ENCODE peak calls at places on chromosomes 11 and 22, in five cellular contexts. V is HCT116, E is stomach, C is upper lobe of left lung, U is breast epithelium. F is an unnamed sample.

GRCh38 chr11:81444306-81444705 is 1289.4 kb downstream of the FAM181B start:
- DNase-seq in V (no peak), E (no peak), C (no peak), U (no peak), F (no peak)

GRCh38 chr11:120136356-120136755 is 1.6 kb downstream of the TRIM29 start:
- DNase-seq in V (no peak), E (peak), C (no peak), U (no peak), F (peak)

GRCh38 chr22:33957086-33957485 is 36.8 kb upstream of the LARGE1 start:
- DNase-seq in V (no peak), E (no peak), C (no peak), U (no peak), F (no peak)

GRCh38 chr11:86134580-86135318 is 65.9 kb upstream of the PICALM start:
- DNase-seq in V (no peak), E (no peak), C (no peak), U (no peak), F (no peak)

GRCh38 chr22:49394116-49394785 is 433.4 kb downstream of the BRD1 start:
- DNase-seq in V (peak), E (no peak), C (no peak), U (no peak), F (no peak)

GRCh38 chr22:26599505-26599904 is 9.6 kb upstream of the TPST2 start:
- DNase-seq in V (no peak), E (no peak), C (no peak), U (no peak), F (no peak)

GRCh38 chr11:69704508-69705245 is 855 bp upstream of the FGF19 start:
- DNase-seq in V (no peak), E (no peak), C (peak), U (no peak), F (no peak)

GRCh38 chr22:27686534-27686933 is 115.0 kb downstream of the MN1 start:
- DNase-seq in V (peak), E (peak), C (no peak), U (peak), F (no peak)

GRCh38 chr22:38715176-38715764 is 9.5 kb downstream of the GTPBP1 start:
- DNase-seq in V (no peak), E (no peak), C (no peak), U (no peak), F (no peak)

GRCh38 chr22:50697667-50698506 is 25.3 kb downstream of the SHANK3 start:
- DNase-seq in V (no peak), E (no peak), C (no peak), U (no peak), F (no peak)

GRCh38 chr11:124758355-124759267 is 3.5 kb downstream of the ESAM start:
- DNase-seq in V (peak), E (peak), C (peak), U (peak), F (peak)

GRCh38 chr22:24225951-24226350 is 18.9 kb downstream of the GGT5 start:
- DNase-seq in V (no peak), E (no peak), C (peak), U (no peak), F (no peak)

GRCh38 chr22:36643033-36643432 is 60.5 kb downstream of the CACNG2 start:
- DNase-seq in V (no peak), E (no peak), C (no peak), U (no peak), F (no peak)

GRCh38 chr11:8717876-8718753 is 35.5 kb downstream of the RPL27A start:
- DNase-seq in V (no peak), E (peak), C (no peak), U (peak), F (peak)

GRCh38 chr22:46958191-46958590 is 195.7 kb downstream of the TBC1D22A start:
- DNase-seq in V (no peak), E (no peak), C (no peak), U (no peak), F (no peak)

GRCh38 chr22:46961591-46962290 is 199.3 kb downstream of the TBC1D22A start:
- DNase-seq in V (no peak), E (peak), C (no peak), U (no peak), F (no peak)

GRCh38 chr22:46957521-46957920 is 195.1 kb downstream of the TBC1D22A start:
- DNase-seq in V (no peak), E (peak), C (no peak), U (no peak), F (no peak)

GRCh38 chr22:46958649-46959048 is 196.2 kb downstream of the TBC1D22A start:
- DNase-seq in V (no peak), E (no peak), C (no peak), U (no peak), F (no peak)

GRCh38 chr22:46959369-46959768 is 196.9 kb downstream of the TBC1D22A start:
- DNase-seq in V (no peak), E (no peak), C (peak), U (no peak), F (no peak)
- TF ChIP-seq POLR2A in V (no peak), E (no peak), C (no peak), U (no peak), F (no peak)

DNA sequence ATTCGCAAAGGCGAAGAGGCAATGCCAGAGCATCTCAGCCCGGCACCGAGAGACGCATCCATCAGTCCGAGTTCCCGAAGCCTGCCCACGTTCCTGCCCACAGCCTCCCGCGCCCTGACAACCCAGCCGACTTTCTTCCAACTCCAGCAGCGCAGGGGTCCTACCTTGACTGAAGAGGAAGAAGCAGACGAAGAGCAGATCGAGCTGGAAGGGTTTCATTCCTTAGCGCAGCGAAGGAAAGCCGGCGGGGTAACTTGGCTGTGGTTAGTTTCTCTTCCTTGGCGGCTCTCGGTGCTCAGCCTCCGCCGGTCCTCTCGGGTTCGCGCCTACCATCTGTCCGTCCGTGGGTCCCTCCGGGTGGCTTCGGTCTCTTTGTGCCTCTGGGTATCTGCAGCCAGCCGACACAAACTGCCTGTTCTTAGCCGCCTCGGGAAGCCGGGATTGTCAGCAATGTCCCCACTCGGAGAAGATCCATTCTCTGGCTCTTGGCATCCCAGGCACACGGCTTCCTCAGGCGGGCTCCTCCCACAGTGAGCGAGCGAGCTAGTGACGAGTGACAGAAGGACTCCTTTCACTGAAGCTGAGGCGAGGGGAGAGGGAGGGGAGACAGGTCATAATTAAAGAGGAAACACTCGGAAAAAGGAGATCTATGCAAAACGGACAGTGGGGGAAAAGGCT is at the start of gene KIRREL3:
- DNase-seq in V (no peak), E (no peak), C (peak), U (no peak), F (no peak)
- TF ChIP-seq POLR2AphosphoS5 in V (no peak), E (no peak), C (no peak), U (no peak), F (no peak)

GRCh38 chr11:102110761-102111010 is 439 bp downstream of the YAP1 start:
- DNase-seq in V (no peak), E (no peak), C (peak), U (no peak), F (peak)

GRCh38 chr11:102111787-102112653 is 1.8 kb downstream of the YAP1 start:
- DNase-seq in V (peak), E (peak), C (no peak), U (no peak), F (no peak)

GRCh38 chr11:102109896-102110760 is at the start of gene YAP1:
- DNase-seq in V (peak), E (peak), C (peak), U (peak), F (peak)

GRCh38 chr11:102112654-102112926 is 2.3 kb downstream of the YAP1 start:
- DNase-seq in V (no peak), E (no peak), C (no peak), U (no peak), F (no peak)

DNA sequence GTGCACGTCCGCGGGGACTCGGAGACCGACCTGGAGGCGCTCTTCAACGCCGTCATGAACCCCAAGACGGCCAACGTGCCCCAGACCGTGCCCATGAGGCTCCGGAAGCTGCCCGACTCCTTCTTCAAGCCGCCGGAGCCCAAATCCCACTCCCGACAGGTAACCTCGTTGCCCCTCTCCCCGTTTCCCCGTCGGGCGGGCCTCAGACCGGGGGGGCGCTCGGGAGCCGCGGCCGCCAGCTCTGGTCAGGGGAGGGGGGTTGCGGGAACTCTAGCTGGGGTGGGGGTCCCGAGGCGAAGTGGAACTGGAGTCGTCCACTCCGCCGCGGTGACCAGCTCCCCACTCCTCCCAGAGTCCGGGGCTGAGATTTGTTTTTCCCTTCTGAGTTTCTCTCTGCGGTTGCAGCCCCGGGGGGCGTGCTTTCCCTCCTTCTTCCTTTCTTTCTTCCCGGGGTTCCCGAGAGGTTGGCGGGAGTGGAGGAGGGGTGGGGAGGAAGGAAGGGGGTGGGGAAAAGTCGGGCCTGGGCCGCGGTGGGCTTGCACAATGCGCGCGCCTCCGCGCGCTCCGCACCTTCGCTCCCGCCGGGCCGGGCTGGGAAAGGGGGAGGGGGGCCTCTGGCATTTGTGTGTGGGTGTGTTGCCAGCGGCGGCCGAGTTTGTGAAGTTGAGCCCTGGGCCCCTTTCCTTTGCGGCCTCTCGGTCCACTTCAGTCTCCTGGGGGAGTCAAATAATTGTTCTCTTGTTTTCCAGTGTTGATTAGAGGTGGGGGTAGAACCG is 952 bp downstream of the YAP1 start:
- DNase-seq in V (no peak), E (peak), C (peak), U (peak), F (peak)
- TF ChIP-seq POLR2A in V (no peak), E (no peak), C (no peak), U (no peak), F (no peak)

DNA sequence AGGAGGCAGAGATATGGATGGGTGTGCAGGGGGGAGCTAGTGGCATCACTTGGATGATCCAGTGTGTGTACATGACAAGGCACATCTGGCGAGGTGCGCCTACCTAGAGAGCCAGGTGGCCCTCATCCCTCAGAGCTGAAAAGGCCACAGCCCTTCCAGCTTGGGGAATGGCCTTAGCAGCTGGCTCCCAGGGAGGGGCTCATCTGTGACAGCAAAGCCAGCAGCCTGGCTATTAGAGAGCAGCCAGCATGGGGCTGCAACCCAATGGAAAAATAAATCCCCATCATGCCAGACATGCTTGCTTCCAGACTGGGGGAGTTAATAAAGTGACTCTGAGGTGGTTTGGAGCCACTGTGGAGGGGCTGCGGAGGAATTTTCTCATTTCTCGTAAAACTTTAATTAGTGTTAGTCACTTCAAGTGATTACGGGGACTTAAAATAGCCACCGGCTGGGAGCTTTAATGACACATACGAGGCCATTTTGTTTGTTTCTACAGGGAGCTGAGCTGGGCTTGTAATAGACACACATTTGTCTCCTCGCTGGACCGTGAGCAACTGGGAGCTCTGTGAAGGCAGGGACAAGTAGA is 111.2 kb upstream of the ALX4 start:
- DNase-seq in V (no peak), E (no peak), C (no peak), U (no peak), F (no peak)
- TF ChIP-seq POLR2AphosphoS5 in V (no peak), E (no peak), C (no peak), U (no peak), F (no peak)

GRCh38 chr11:127521413-127521812 is 520.8 kb upstream of the KIRREL3 start:
- DNase-seq in V (no peak), E (no peak), C (no peak), U (no peak), F (no peak)
- TF ChIP-seq POLR2A in V (no peak), E (no peak), C (no peak), U (no peak), F (no peak)

GRCh38 chr11:24356501-24356900 is 140.4 kb upstream of the LUZP2 start:
- DNase-seq in V (no peak), E (no peak), C (no peak), U (no peak), F (no peak)
- TF ChIP-seq POLR2AphosphoS5 in V (no peak), E (no peak), C (no peak), U (no peak), F (no peak)

GRCh38 chr22:42664976-42665831 is 16.0 kb upstream of the CYB5R3 start:
- DNase-seq in V (no peak), E (no peak), C (no peak), U (peak), F (no peak)
- TF ChIP-seq POLR2A in V (no peak), E (no peak), C (no peak), U (no peak), F (no peak)

GRCh38 chr11:117852309-117852708 is 24.1 kb downstream of the FXYD6 start:
- DNase-seq in V (no peak), E (no peak), C (no peak), U (no peak), F (no peak)
- TF ChIP-seq POLR2AphosphoS5 in V (no peak), E (no peak), C (no peak), U (no peak), F (no peak)

GRCh38 chr11:56172256-56172835 is 4.1 kb upstream of the OR5J2 start:
- DNase-seq in V (no peak), E (no peak), C (no peak), U (no peak), F (no peak)
- TF ChIP-seq POLR2A in V (no peak), E (no peak), C (no peak), U (no peak), F (no peak)